ENCODE peak calls at places on chromosomes 2 and 18, in nine cellular contexts. One of them, this sample, is unnamed.

GRCh38 chr2:98936917-98937351 is 909 bp upstream of the CRACDL start:
- DNase-seq in stimulated activated CD4-positive, alpha-beta T cell treated with anti-CD3 and anti-CD28 coated beads, Interleukin-15, amount 100 ng/mL, for 1 hour: no peak
- DNase-seq in activated CD4-positive, CD25-positive, alpha-beta regulatory T cell: no peak
- DNase-seq in GM19239: no peak
- DNase-seq in HFFc6: no peak
- DNase-seq in ecto neural progenitor cell: peak; percentile 64
- DNase-seq in psoas muscle: no peak
- DNase-seq in colonic mucosa: no peak
- DNase-seq in bronchial epithelial cell: no peak
- DNase-seq in this sample: no peak

GRCh38 chr2:186590538-186591441 is 934 bp downstream of the ITGAV start:
- DNase-seq in stimulated activated CD4-positive, alpha-beta T cell treated with anti-CD3 and anti-CD28 coated beads, Interleukin-15, amount 100 ng/mL, for 1 hour: no peak
- DNase-seq in activated CD4-positive, CD25-positive, alpha-beta regulatory T cell: no peak
- DNase-seq in GM19239: no peak
- DNase-seq in HFFc6: peak; percentile 32
- DNase-seq in ecto neural progenitor cell: peak; percentile 51
- DNase-seq in psoas muscle: no peak
- DNase-seq in colonic mucosa: peak; percentile 49
- DNase-seq in bronchial epithelial cell: peak; percentile 79
- DNase-seq in this sample: peak; percentile 66

GRCh38 chr2:27320958-27321543 is 1.8 kb downstream of the MPV17 start:
- DNase-seq in stimulated activated CD4-positive, alpha-beta T cell treated with anti-CD3 and anti-CD28 coated beads, Interleukin-15, amount 100 ng/mL, for 1 hour: no peak
- DNase-seq in activated CD4-positive, CD25-positive, alpha-beta regulatory T cell: no peak
- DNase-seq in GM19239: no peak
- DNase-seq in HFFc6: peak; percentile 99
- DNase-seq in ecto neural progenitor cell: no peak
- DNase-seq in psoas muscle: peak; percentile 91
- DNase-seq in colonic mucosa: peak; percentile 50
- DNase-seq in bronchial epithelial cell: peak; percentile 98
- DNase-seq in this sample: peak; percentile 99

GRCh38 chr2:168751104-168751768 is 51.2 kb upstream of the NOSTRIN start:
- DNase-seq in stimulated activated CD4-positive, alpha-beta T cell treated with anti-CD3 and anti-CD28 coated beads, Interleukin-15, amount 100 ng/mL, for 1 hour: no peak
- DNase-seq in activated CD4-positive, CD25-positive, alpha-beta regulatory T cell: no peak
- DNase-seq in GM19239: no peak
- DNase-seq in HFFc6: no peak
- DNase-seq in ecto neural progenitor cell: no peak
- DNase-seq in psoas muscle: no peak
- DNase-seq in colonic mucosa: no peak
- DNase-seq in bronchial epithelial cell: no peak
- DNase-seq in this sample: no peak

GRCh38 chr2:39156107-39156506 is 35.3 kb upstream of the SOS1 start:
- DNase-seq in stimulated activated CD4-positive, alpha-beta T cell treated with anti-CD3 and anti-CD28 coated beads, Interleukin-15, amount 100 ng/mL, for 1 hour: no peak
- DNase-seq in activated CD4-positive, CD25-positive, alpha-beta regulatory T cell: no peak
- DNase-seq in GM19239: no peak
- DNase-seq in HFFc6: no peak
- DNase-seq in ecto neural progenitor cell: no peak
- DNase-seq in psoas muscle: no peak
- DNase-seq in colonic mucosa: no peak
- DNase-seq in bronchial epithelial cell: no peak
- DNase-seq in this sample: no peak

GRCh38 chr2:2324119-2324518 is 7.0 kb downstream of the MYT1L start:
- DNase-seq in stimulated activated CD4-positive, alpha-beta T cell treated with anti-CD3 and anti-CD28 coated beads, Interleukin-15, amount 100 ng/mL, for 1 hour: no peak
- DNase-seq in activated CD4-positive, CD25-positive, alpha-beta regulatory T cell: no peak
- DNase-seq in GM19239: no peak
- DNase-seq in HFFc6: no peak
- DNase-seq in ecto neural progenitor cell: no peak
- DNase-seq in psoas muscle: no peak
- DNase-seq in colonic mucosa: no peak
- DNase-seq in bronchial epithelial cell: no peak
- DNase-seq in this sample: no peak

GRCh38 chr2:235608200-235608591 is 114.4 kb downstream of the AGAP1 start:
- DNase-seq in stimulated activated CD4-positive, alpha-beta T cell treated with anti-CD3 and anti-CD28 coated beads, Interleukin-15, amount 100 ng/mL, for 1 hour: no peak
- DNase-seq in activated CD4-positive, CD25-positive, alpha-beta regulatory T cell: no peak
- DNase-seq in GM19239: no peak
- DNase-seq in HFFc6: no peak
- DNase-seq in ecto neural progenitor cell: no peak
- DNase-seq in psoas muscle: peak; percentile 28
- DNase-seq in colonic mucosa: no peak
- DNase-seq in bronchial epithelial cell: no peak
- DNase-seq in this sample: no peak

GRCh38 chr2:119011162-119011909 is 69.3 kb downstream of the MARCO start:
- DNase-seq in stimulated activated CD4-positive, alpha-beta T cell treated with anti-CD3 and anti-CD28 coated beads, Interleukin-15, amount 100 ng/mL, for 1 hour: no peak
- DNase-seq in activated CD4-positive, CD25-positive, alpha-beta regulatory T cell: no peak
- DNase-seq in GM19239: no peak
- DNase-seq in HFFc6: no peak
- DNase-seq in ecto neural progenitor cell: peak; percentile 85
- DNase-seq in psoas muscle: peak; percentile 47
- DNase-seq in colonic mucosa: no peak
- DNase-seq in bronchial epithelial cell: no peak
- DNase-seq in this sample: peak; percentile 34

GRCh38 chr18:23341383-23341782 is 111.7 kb upstream of the RIOK3 start:
- DNase-seq in stimulated activated CD4-positive, alpha-beta T cell treated with anti-CD3 and anti-CD28 coated beads, Interleukin-15, amount 100 ng/mL, for 1 hour: no peak
- DNase-seq in activated CD4-positive, CD25-positive, alpha-beta regulatory T cell: no peak
- DNase-seq in GM19239: no peak
- DNase-seq in HFFc6: no peak
- DNase-seq in ecto neural progenitor cell: no peak
- DNase-seq in psoas muscle: no peak
- DNase-seq in colonic mucosa: no peak
- DNase-seq in bronchial epithelial cell: peak; percentile 49
- DNase-seq in this sample: no peak

GRCh38 chr2:224819075-224819474 is 102.9 kb upstream of the CCDC195 start:
- DNase-seq in stimulated activated CD4-positive, alpha-beta T cell treated with anti-CD3 and anti-CD28 coated beads, Interleukin-15, amount 100 ng/mL, for 1 hour: no peak
- DNase-seq in activated CD4-positive, CD25-positive, alpha-beta regulatory T cell: no peak
- DNase-seq in GM19239: no peak
- DNase-seq in HFFc6: no peak
- DNase-seq in ecto neural progenitor cell: no peak
- DNase-seq in psoas muscle: no peak
- DNase-seq in colonic mucosa: no peak
- DNase-seq in bronchial epithelial cell: peak; percentile 10
- DNase-seq in this sample: no peak

GRCh38 chr18:11391636-11392035 is 217.8 kb upstream of the SLC35G4 start:
- DNase-seq in stimulated activated CD4-positive, alpha-beta T cell treated with anti-CD3 and anti-CD28 coated beads, Interleukin-15, amount 100 ng/mL, for 1 hour: no peak
- DNase-seq in activated CD4-positive, CD25-positive, alpha-beta regulatory T cell: no peak
- DNase-seq in GM19239: no peak
- DNase-seq in HFFc6: no peak
- DNase-seq in ecto neural progenitor cell: no peak
- DNase-seq in psoas muscle: no peak
- DNase-seq in colonic mucosa: no peak
- DNase-seq in bronchial epithelial cell: no peak
- DNase-seq in this sample: peak; percentile 72

GRCh38 chr2:101223814-101224231 is 28.9 kb upstream of the CNOT11 start:
- DNase-seq in stimulated activated CD4-positive, alpha-beta T cell treated with anti-CD3 and anti-CD28 coated beads, Interleukin-15, amount 100 ng/mL, for 1 hour: no peak
- DNase-seq in activated CD4-positive, CD25-positive, alpha-beta regulatory T cell: peak; percentile 6
- DNase-seq in GM19239: peak; percentile 66
- DNase-seq in HFFc6: no peak
- DNase-seq in ecto neural progenitor cell: no peak
- DNase-seq in psoas muscle: no peak
- DNase-seq in colonic mucosa: no peak
- DNase-seq in bronchial epithelial cell: no peak
- DNase-seq in this sample: peak; percentile 27

GRCh38 chr2:56034258-56034657 is 110.7 kb upstream of the EFEMP1 start:
- DNase-seq in stimulated activated CD4-positive, alpha-beta T cell treated with anti-CD3 and anti-CD28 coated beads, Interleukin-15, amount 100 ng/mL, for 1 hour: no peak
- DNase-seq in activated CD4-positive, CD25-positive, alpha-beta regulatory T cell: no peak
- DNase-seq in GM19239: no peak
- DNase-seq in HFFc6: no peak
- DNase-seq in ecto neural progenitor cell: no peak
- DNase-seq in psoas muscle: no peak
- DNase-seq in colonic mucosa: no peak
- DNase-seq in bronchial epithelial cell: peak; percentile 49
- DNase-seq in this sample: no peak

GRCh38 chr2:169462896-169463695 is 16.2 kb upstream of the BBS5 start:
- DNase-seq in stimulated activated CD4-positive, alpha-beta T cell treated with anti-CD3 and anti-CD28 coated beads, Interleukin-15, amount 100 ng/mL, for 1 hour: no peak
- DNase-seq in activated CD4-positive, CD25-positive, alpha-beta regulatory T cell: no peak
- DNase-seq in GM19239: no peak
- DNase-seq in HFFc6: peak; percentile 81
- DNase-seq in ecto neural progenitor cell: no peak
- DNase-seq in psoas muscle: no peak
- DNase-seq in colonic mucosa: no peak
- DNase-seq in bronchial epithelial cell: peak; percentile 53
- DNase-seq in this sample: peak; percentile 63

GRCh38 chr2:102012061-102012460 is 20.3 kb downstream of the IL1R2 start:
- DNase-seq in stimulated activated CD4-positive, alpha-beta T cell treated with anti-CD3 and anti-CD28 coated beads, Interleukin-15, amount 100 ng/mL, for 1 hour: no peak
- DNase-seq in activated CD4-positive, CD25-positive, alpha-beta regulatory T cell: no peak
- DNase-seq in GM19239: no peak
- DNase-seq in HFFc6: no peak
- DNase-seq in ecto neural progenitor cell: no peak
- DNase-seq in psoas muscle: no peak
- DNase-seq in colonic mucosa: no peak
- DNase-seq in bronchial epithelial cell: no peak
- DNase-seq in this sample: no peak